ENCODE peak calls at places on chromosomes 4 and X, in six cellular contexts. R, Z, P, S, U and T are unnamed samples.

GRCh38 chr4:182147391-182147790 is 95.8 kb upstream of the TENM3 start:
- DNase-seq in R (no peak), U (no peak), Z (no peak), S (no peak), P (peak), T (no peak)

GRCh38 chrX:147735364-147735763 is 176.4 kb upstream of the FMR1 start:
- DNase-seq in R (no peak), Z (no peak), P (no peak), S (no peak), U (no peak), T (no peak)

GRCh38 chrX:71953391-71953790 is 42.7 kb downstream of the NHSL2 start:
- DNase-seq in U (no peak), R (no peak), S (no peak), P (no peak), Z (no peak), T (no peak)

GRCh38 chr4:23966720-23967119 is 76.9 kb upstream of the PPARGC1A start:
- DNase-seq in S (no peak), P (no peak), U (no peak), Z (peak), R (no peak), T (no peak)

GRCh38 chr4:2042207-2042946 is 16.8 kb upstream of the NAT8L start:
- DNase-seq in Z (peak), P (peak), R (no peak), S (peak), U (no peak), T (no peak)

GRCh38 chr4:83503974-83504373 is 19.1 kb upstream of the ABRAXAS1 start:
- DNase-seq in P (no peak), U (no peak), R (no peak), S (no peak), Z (no peak), T (no peak)

GRCh38 chr4:77619408-77619807 is 13.8 kb downstream of the CXCL13 start:
- DNase-seq in Z (no peak), P (no peak), S (no peak), R (no peak), U (no peak), T (no peak)

GRCh38 chr4:25022741-25023140 is 8.0 kb downstream of the LGI2 start:
- DNase-seq in U (no peak), R (no peak), S (no peak), P (no peak), Z (no peak), T (no peak)

GRCh38 chr4:125573368-125573767 is 258.6 kb downstream of the FAT4 start:
- DNase-seq in Z (no peak), S (no peak), U (no peak), R (no peak), P (no peak), T (no peak)

GRCh38 chr4:4492161-4492847 is 49.5 kb downstream of the STX18 start:
- DNase-seq in P (no peak), Z (no peak), R (no peak), S (peak), U (peak), T (no peak)

GRCh38 chrX:20317873-20318272 is 51.2 kb upstream of the RPS6KA3 start:
- DNase-seq in R (no peak), Z (no peak), S (no peak), U (no peak), P (no peak), T (no peak)

GRCh38 chr4:40710484-40711269 is 39.1 kb upstream of the NSUN7 start:
- DNase-seq in U (peak), R (no peak), P (peak), S (peak), Z (no peak), T (no peak)

GRCh38 chrX:38514014-38514854 is 47.1 kb upstream of the TSPAN7 start:
- DNase-seq in U (no peak), R (no peak), Z (no peak), S (no peak), P (no peak), T (no peak)

GRCh38 chr4:31295081-31295480 is 574.9 kb downstream of the PCDH7 start:
- DNase-seq in R (no peak), U (no peak), S (no peak), P (no peak), Z (no peak), T (no peak)

GRCh38 chr4:158996669-158997074 is 106.2 kb upstream of the RAPGEF2 start:
- DNase-seq in P (peak), U (peak), R (no peak), S (peak), Z (no peak), T (no peak)

GRCh38 chr4:153676491-153676890 is 7.6 kb upstream of the TLR2 start:
- DNase-seq in Z (no peak), R (no peak), S (no peak), P (no peak), U (peak), T (no peak)

GRCh38 chr4:108072300-108072699 is 82.6 kb downstream of the HADH start:
- DNase-seq in S (no peak), P (no peak), U (no peak), Z (no peak), R (no peak), T (no peak)

GRCh38 chr4:40685300-40685699 is 55.6 kb upstream of the RBM47 start:
- DNase-seq in U (peak), S (peak), R (no peak), P (peak), Z (no peak), T (no peak)

GRCh38 chr4:184007891-184008290 is 102.8 kb downstream of the STOX2 start:
- DNase-seq in Z (no peak), P (peak), U (peak), S (peak), R (no peak), T (no peak)

GRCh38 chr4:94536649-94537464 is 85.1 kb downstream of the PDLIM5 start:
- DNase-seq in U (no peak), R (no peak), P (peak), Z (no peak), S (no peak), T (no peak)

GRCh38 chr4:78145622-78146021 is 88.5 kb downstream of the FRAS1 start:
- DNase-seq in R (no peak), Z (no peak), U (no peak), P (no peak), S (no peak), T (no peak)

GRCh38 chrX:15344106-15344505 is 8.8 kb upstream of the PIGA start:
- DNase-seq in U (no peak), R (no peak), Z (peak), P (no peak), S (no peak), T (no peak)

GRCh38 chr4:15344041-15344440 is 83.8 kb upstream of the C1QTNF7 start:
- DNase-seq in P (peak), U (peak), S (peak), R (no peak), Z (no peak), T (no peak)

GRCh38 chrX:147476008-147476407 is 435.7 kb upstream of the FMR1 start:
- DNase-seq in Z (no peak), S (no peak), R (no peak), P (peak), U (no peak), T (no peak)

GRCh38 chr4:22174640-22175039 is 226.1 kb upstream of the KCNIP4 start:
- DNase-seq in U (no peak), Z (no peak), S (no peak), P (no peak), R (no peak), T (no peak)

GRCh38 chrX:64204252-64204651 is 1.3 kb downstream of the AMER1 start:
- DNase-seq in R (no peak), S (peak), P (no peak), U (peak), Z (peak), T (no peak)

GRCh38 chrX:21934414-21934813 is 6.1 kb upstream of the SMS start:
- DNase-seq in U (no peak), S (no peak), P (peak), R (no peak), Z (no peak), T (no peak)

GRCh38 chr4:89242864-89243740 is 64.5 kb downstream of the GPRIN3 start:
- DNase-seq in U (no peak), S (peak), Z (no peak), R (no peak), P (no peak), T (no peak)

DNA sequence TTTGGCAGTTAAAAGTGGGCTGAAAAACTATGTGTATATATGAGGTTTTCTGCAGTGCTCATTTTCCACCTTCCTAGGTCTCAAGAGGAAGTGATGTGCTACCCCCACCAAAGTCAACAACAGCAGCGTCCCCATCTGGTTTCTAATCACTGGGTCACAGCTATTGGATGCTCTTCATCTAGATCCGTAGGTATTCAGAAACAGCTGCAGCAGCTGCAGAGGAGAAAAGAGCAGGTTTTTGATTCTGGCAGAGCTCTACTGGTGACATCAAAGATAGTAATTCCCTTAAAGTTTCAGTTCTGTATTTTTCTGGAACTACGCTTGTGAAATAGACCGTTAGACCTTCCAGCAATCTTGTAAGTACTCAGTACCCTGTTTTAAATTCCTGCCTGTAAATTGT is 5.8 kb upstream of the GUCY2F start:
- DNase-seq in Z (no peak), S (no peak), U (no peak), P (no peak), R (no peak), T (no peak)
- H2BK5ac ChIP-seq in Z (no peak), S (no peak), U (no peak), P (no peak), R (no peak), T (no peak)

GRCh38 chrX:124931241-124931640 is 388.4 kb upstream of the TEX13C start:
- DNase-seq in R (no peak), Z (no peak), S (no peak), U (no peak), P (no peak), T (no peak)

GRCh38 chrX:124925681-124926080 is 394.0 kb upstream of the TEX13C start:
- DNase-seq in Z (no peak), S (no peak), U (no peak), P (no peak), R (no peak), T (no peak)
- H3K14ac ChIP-seq in Z (no peak), S (no peak), U (no peak), P (no peak), R (no peak), T (no peak)

GRCh38 chr4:140151700-140152014 is 2.3 kb downstream of the MAML3 start:
- DNase-seq in S (peak), U (peak), Z (peak), P (peak), R (peak), T (no peak)
- H4K8ac ChIP-seq in S (peak), U (peak), Z (no peak), P (peak), R (peak), T (peak)

DNA sequence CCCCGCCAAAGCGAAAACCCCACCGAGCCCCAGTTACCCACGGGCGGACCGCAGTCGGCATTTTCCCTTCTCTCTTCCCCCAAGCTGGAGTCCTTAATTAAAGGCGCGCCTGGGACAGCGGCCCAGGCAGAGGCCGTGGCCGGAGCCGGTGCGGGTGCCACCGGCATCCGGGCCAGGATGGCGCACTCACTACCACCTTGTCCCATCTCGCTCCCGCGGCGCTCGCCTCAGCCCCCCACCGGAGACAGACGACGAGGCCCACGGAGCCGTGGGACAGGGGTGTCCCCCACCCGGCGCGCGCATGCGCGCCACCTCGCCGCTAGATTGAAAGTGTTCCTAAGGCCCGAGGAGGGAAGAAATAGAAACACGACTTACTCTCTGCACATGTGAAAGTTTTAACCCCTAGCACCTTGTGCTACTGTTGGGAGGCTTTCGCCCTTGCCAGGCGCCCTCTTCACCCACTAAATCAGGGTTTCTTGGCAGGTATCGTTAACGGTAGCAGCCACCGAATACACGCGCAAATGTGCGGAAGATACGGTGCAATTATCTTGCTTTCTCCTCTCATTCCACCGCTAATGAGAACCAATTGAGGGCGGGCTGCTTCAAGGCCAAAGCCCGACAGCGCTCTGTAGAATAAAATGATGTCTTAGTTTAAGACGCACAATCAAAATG is 64.3 kb upstream of the CCDC160 start:
- DNase-seq in P (peak), S (peak), U (no peak), R (no peak), Z (no peak), T (no peak)
- H2BK5ac ChIP-seq in P (no peak), S (no peak), U (no peak), R (no peak), Z (peak), T (peak)

GRCh38 chr4:81030061-81030616 is 369 bp upstream of the BMP3 start:
- DNase-seq in Z (peak), P (no peak), R (no peak), U (no peak), S (no peak), T (no peak)
- H3K14ac ChIP-seq in Z (no peak), P (no peak), R (no peak), U (no peak), S (no peak), T (no peak)

GRCh38 chrX:1392376-1393130 is 640 bp upstream of the SLC25A6 start:
- DNase-seq in R (no peak), S (peak), U (peak), Z (peak), P (peak), T (no peak)

GRCh38 chrX:1389993-1390285 is 2.0 kb downstream of the SLC25A6 start:
- DNase-seq in P (no peak), U (no peak), Z (no peak), S (no peak), R (no peak), T (no peak)

GRCh38 chrX:1391370-1391706 is 575 bp downstream of the SLC25A6 start:
- DNase-seq in S (no peak), Z (no peak), U (no peak), P (peak), R (peak), T (peak)

GRCh38 chrX:1390621-1391369 is 1.1 kb downstream of the SLC25A6 start:
- DNase-seq in R (no peak), U (no peak), Z (no peak), P (no peak), S (no peak), T (no peak)

DNA sequence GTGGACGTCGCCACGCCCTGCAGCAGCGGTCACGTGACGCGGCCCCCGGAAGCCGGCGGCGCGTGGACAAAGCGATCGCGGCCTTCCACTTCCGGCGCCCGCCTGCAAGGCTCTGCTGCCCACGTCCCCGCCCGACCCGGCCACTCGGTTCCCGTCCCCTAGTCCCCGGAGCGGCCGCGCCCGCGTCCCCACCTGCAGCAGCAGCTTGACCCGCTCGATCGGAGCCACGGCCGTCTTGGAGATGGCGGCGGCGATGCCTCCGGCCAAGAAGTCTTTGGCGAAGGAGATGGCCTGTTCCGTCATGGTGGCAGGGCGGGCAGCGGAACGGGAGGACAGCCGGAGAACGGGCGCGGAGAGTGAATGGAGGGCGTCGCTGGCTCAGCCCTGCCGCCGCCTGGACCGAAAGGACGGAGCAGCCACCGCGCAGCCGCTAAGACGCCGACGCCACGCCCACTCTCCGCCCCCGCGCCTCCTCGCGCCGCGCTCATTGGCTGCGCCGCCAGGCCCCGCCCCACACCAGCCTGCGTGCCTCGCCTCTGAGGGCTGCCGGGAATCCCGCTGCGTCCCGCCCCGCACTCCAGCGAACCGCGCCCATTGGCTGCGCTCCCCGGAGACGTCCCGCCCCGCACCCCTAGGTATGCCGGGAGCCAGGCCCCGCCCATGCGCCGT is at the start of gene SLC25A6:
- DNase-seq in Z (peak), P (peak), U (peak), R (peak), S (peak), T (peak)
- H4K8ac ChIP-seq in Z (no peak), P (peak), U (peak), R (peak), S (peak), T (peak)

GRCh38 chrX:79482686-79483085 is 115.6 kb upstream of the ITM2A start:
- DNase-seq in R (no peak), Z (no peak), U (no peak), S (no peak), P (no peak), T (no peak)
- H2BK5ac ChIP-seq in R (no peak), Z (no peak), U (no peak), S (no peak), P (no peak), T (no peak)

DNA sequence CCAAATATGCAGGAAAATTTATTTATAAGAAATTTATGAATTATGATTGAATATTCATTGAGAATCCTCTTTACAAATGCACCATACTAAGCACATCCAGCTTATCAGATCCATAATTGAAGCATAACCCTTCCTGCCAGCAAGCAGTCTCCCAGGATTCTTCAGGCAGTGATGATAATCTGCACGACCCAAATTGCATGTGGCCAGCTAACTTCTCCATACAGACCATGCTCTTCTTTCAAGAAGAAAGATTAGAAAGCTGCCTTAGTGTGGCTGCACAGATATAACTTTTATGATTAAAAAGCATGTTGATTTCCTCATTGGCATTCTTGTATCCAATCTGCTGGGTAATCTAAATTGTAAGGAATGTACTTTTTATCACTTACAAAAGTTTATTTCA is 3.3 kb upstream of the CBR4 start:
- DNase-seq in P (no peak), U (no peak), S (no peak), Z (no peak), R (no peak), T (no peak)
- H3K14ac ChIP-seq in P (no peak), U (no peak), S (no peak), Z (no peak), R (no peak), T (no peak)